ENCODE peak calls at places on chromosomes 4 and X, in five cellular contexts. S, F, O, P and K are unnamed samples.

GRCh38 chrX:13843150-13843721 is 26.3 kb upstream of the GPM6B start:
- DNase-seq in O (no peak), F (no peak), P (no peak), S (no peak), K (no peak)

GRCh38 chrX:110041980-110042379 is 39.1 kb downstream of the TMEM164 start:
- DNase-seq in P (no peak), S (no peak), O (no peak), F (no peak), K (no peak)

GRCh38 chrX:41478397-41478911 is 31.3 kb downstream of the NYX start:
- DNase-seq in S (no peak), P (no peak), O (no peak), F (no peak), K (no peak)

GRCh38 chr4:74449571-74450297 is 4.8 kb downstream of the AREG start:
- DNase-seq in F (peak), P (no peak), S (no peak), O (no peak), K (no peak)

GRCh38 chr4:26557164-26557563 is 26.7 kb upstream of the TBC1D19 start:
- DNase-seq in O (no peak), S (no peak), P (no peak), F (peak), K (no peak)

GRCh38 chr4:2261110-2261852 is 628 bp downstream of the MXD4 start:
- DNase-seq in S (no peak), P (peak), O (no peak), F (peak), K (no peak)

GRCh38 chrX:6363193-6363592 is 134.5 kb upstream of the NLGN4X start:
- DNase-seq in O (no peak), F (no peak), P (no peak), S (no peak), K (no peak)

GRCh38 chr4:84803720-84804119 is 162.8 kb downstream of the WDFY3 start:
- DNase-seq in O (no peak), F (no peak), S (no peak), P (no peak), K (no peak)

GRCh38 chrX:154021131-154021611 is 1.5 kb upstream of the IRAK1 start:
- DNase-seq in F (peak), O (no peak), S (no peak), P (no peak), K (no peak)

GRCh38 chrX:102959471-102959870 is 22.4 kb downstream of the RAB40AL start:
- DNase-seq in F (peak), P (no peak), O (no peak), S (no peak), K (no peak)

GRCh38 chr4:138957302-138957701 is 58.3 kb upstream of the NOCT start:
- DNase-seq in S (no peak), F (no peak), P (no peak), O (no peak), K (no peak)

GRCh38 chrX:39886282-39886681 is 211.5 kb downstream of the BCOR start:
- DNase-seq in O (no peak), S (no peak), F (no peak), P (no peak), K (no peak)

GRCh38 chr4:2295535-2296442 is 33.9 kb upstream of the MXD4 start:
- DNase-seq in O (no peak), S (no peak), F (no peak), P (peak), K (no peak)

GRCh38 chr4:150402968-150403367 is 179.0 kb upstream of the MAB21L2 start:
- DNase-seq in F (no peak), S (no peak), P (no peak), O (peak), K (no peak)

GRCh38 chrX:18290200-18290599 is 64.3 kb downstream of the SCML2 start:
- DNase-seq in O (no peak), S (no peak), F (no peak), P (no peak), K (no peak)

GRCh38 chr4:1480720-1481119 is 74.5 kb upstream of the NKX1-1 start:
- DNase-seq in O (no peak), P (no peak), F (no peak), S (no peak), K (no peak)

GRCh38 chr4:7206385-7206784 is 14.0 kb downstream of the SORCS2 start:
- DNase-seq in O (no peak), S (no peak), P (no peak), F (peak), K (no peak)

GRCh38 chrX:111386884-111387283 is 25.1 kb downstream of the DCX start:
- DNase-seq in S (no peak), P (no peak), O (no peak), F (no peak), K (no peak)

GRCh38 chrX:74363914-74364313 is 57.4 kb upstream of the SLC16A2 start:
- DNase-seq in F (no peak), P (no peak), O (no peak), S (no peak), K (no peak)

GRCh38 chr4:8328456-8328855 is 58.9 kb downstream of the HTRA3 start:
- DNase-seq in F (no peak), P (no peak), O (no peak), S (no peak), K (no peak)

GRCh38 chr4:165518024-165518616 is 139.3 kb downstream of the CPE start:
- DNase-seq in F (no peak), P (no peak), O (no peak), S (no peak), K (no peak)

GRCh38 chr4:184268574-184269160 is 51.0 kb upstream of the ENPP6 start:
- DNase-seq in O (no peak), P (no peak), S (no peak), F (peak), K (no peak)

GRCh38 chr4:68654946-68655721 is 15.3 kb downstream of the UGT2B15 start:
- DNase-seq in S (no peak), F (no peak), O (no peak), P (no peak), K (no peak)

GRCh38 chrX:150903110-150903508 is 4.6 kb upstream of the CD99L2 start:
- DNase-seq in S (no peak), F (no peak), O (no peak), P (no peak), K (no peak)

GRCh38 chr4:93203708-93204107 is 624.8 kb upstream of the ATOH1 start:
- DNase-seq in P (no peak), S (no peak), F (peak), O (no peak), K (no peak)

GRCh38 chr4:2761035-2761923 is 5.1 kb upstream of the TNIP2 start:
- DNase-seq in P (no peak), O (no peak), F (peak), S (no peak), K (no peak)

GRCh38 chrX:63434206-63434605 is 83.1 kb upstream of the SPIN4 start:
- DNase-seq in P (no peak), F (no peak), O (no peak), S (no peak), K (no peak)

GRCh38 chrX:16212436-16212835 is 45.2 kb downstream of the MAGEB17 start:
- DNase-seq in P (no peak), O (no peak), S (no peak), F (peak), K (no peak)

GRCh38 chr4:123327346-123327745 is 69.2 kb upstream of the SPRY1 start:
- DNase-seq in O (no peak), S (no peak), F (no peak), P (no peak), K (no peak)

GRCh38 chr4:14184265-14184664 is 556.7 kb upstream of the BOD1L1 start:
- DNase-seq in O (no peak), P (no peak), F (peak), S (no peak), K (no peak)

GRCh38 chr4:39308576-39308975 is 57.6 kb downstream of the RFC1 start:
- DNase-seq in S (no peak), F (no peak), O (no peak), P (no peak), K (no peak)